ENCODE peak calls at places on chromosomes 7 and 10, in six cellular contexts. R, B, C, O, Y and A are unnamed samples.

GRCh38 chr7:64180989-64181388 is 26.0 kb upstream of the ZNF735 start:
- DNase-seq in Y (no peak), O (peak; percentile 1), C (no peak), B (no peak), R (no peak), A (no peak)

GRCh38 chr10:127150136-127150535 is 46.3 kb downstream of the INSYN2A start:
- DNase-seq in B (no peak), Y (no peak), R (no peak), C (no peak), O (peak; percentile 84), A (no peak)

GRCh38 chr7:91034459-91035368 is 229.5 kb upstream of the FZD1 start:
- DNase-seq in O (peak; percentile 46), B (peak; percentile 72), R (no peak), Y (peak; percentile 37), C (no peak), A (peak; percentile 45)

GRCh38 chr7:36854652-36855051 is 130.4 kb upstream of the AOAH start:
- DNase-seq in C (no peak), Y (no peak), O (no peak), B (no peak), R (no peak), A (no peak)

GRCh38 chr10:14838582-14839304 is 637 bp downstream of the HSPA14 start:
- DNase-seq in Y (peak; percentile 15), C (no peak), R (no peak), O (peak; percentile 7), B (peak; percentile 75), A (peak; percentile 36)

GRCh38 chr10:98610855-98611254 is 164.1 kb upstream of the HPS1 start:
- DNase-seq in Y (no peak), B (peak; percentile 30), O (no peak), R (peak; percentile 61), C (no peak), A (no peak)

GRCh38 chr7:13702261-13702660 is 287.2 kb downstream of the ETV1 start:
- DNase-seq in C (no peak), R (no peak), O (no peak), Y (no peak), B (no peak), A (no peak)

GRCh38 chr10:48612241-48612943 is 7.5 kb upstream of the ARHGAP22 start:
- DNase-seq in B (no peak), C (no peak), R (no peak), Y (no peak), O (peak; percentile 41), A (no peak)

GRCh38 chr7:66321283-66321682 is 116.1 kb downstream of the TPST1 start:
- DNase-seq in Y (no peak), R (no peak), O (no peak), B (no peak), C (no peak), A (no peak)

GRCh38 chr10:69505636-69506318 is 54.5 kb downstream of the TSPAN15 start:
- DNase-seq in B (no peak), O (no peak), Y (no peak), R (peak; percentile 31), C (no peak), A (no peak)